ENCODE peak calls at places on chromosome 4, in four cellular contexts. A is cardiac muscle cell; J is frontal cortex; D is CD8-positive, alpha-beta T cell. R is an unnamed sample.

GRCh38 chr4:76984788-76985211 is 35.2 kb downstream of the SEPTIN11 start:
- DNase-seq in A (peak; percentile 99), J (peak; percentile 28), D (no peak), R (no peak)

GRCh38 chr4:30815685-30816084 is 95.5 kb downstream of the PCDH7 start:
- DNase-seq in A (no peak), J (no peak), D (no peak), R (no peak)

GRCh38 chr4:53321151-53321987 is 44.5 kb downstream of the SCFD2 start:
- DNase-seq in A (peak; percentile 78), J (no peak), D (no peak), R (no peak)

GRCh38 chr4:67565284-67565683 is 6.8 kb downstream of the STAP1 start:
- DNase-seq in A (peak; percentile 70), J (no peak), D (no peak), R (no peak)

GRCh38 chr4:101018836-101019235 is 328.5 kb downstream of the PPP3CA start:
- DNase-seq in A (no peak), J (no peak), D (no peak), R (no peak)

GRCh38 chr4:5751918-5752802 is 41.2 kb downstream of the EVC start:
- DNase-seq in A (peak; percentile 47), J (no peak), D (no peak), R (no peak)

GRCh38 chr4:34323549-34324325 is 1920.6 kb downstream of the ARAP2 start:
- DNase-seq in A (peak; percentile 67), J (no peak), D (no peak), R (no peak)

GRCh38 chr4:112973897-112974296 is 75.6 kb upstream of the ANK2 start:
- DNase-seq in A (no peak), J (no peak), D (no peak), R (peak; percentile 37)

GRCh38 chr4:770022-770421 is 55.9 kb downstream of the CPLX1 start:
- DNase-seq in A (no peak), J (no peak), D (no peak), R (no peak)

GRCh38 chr4:137226900-137227299 is 305.4 kb downstream of the PCDH18 start:
- DNase-seq in A (peak; percentile 19), J (no peak), D (no peak), R (no peak)

GRCh38 chr4:14896656-14897175 is 105.6 kb upstream of the CPEB2 start:
- DNase-seq in A (no peak), J (no peak), D (no peak), R (no peak)

GRCh38 chr4:84965558-84966381 is 720 bp downstream of the WDFY3 start:
- DNase-seq in A (peak; percentile 42), J (peak; percentile 69), D (no peak), R (no peak)

GRCh38 chr4:80128941-80129340 is 55.9 kb upstream of the ANTXR2 start:
- DNase-seq in A (no peak), J (no peak), D (no peak), R (no peak)

GRCh38 chr4:145546556-145546955 is 64.9 kb downstream of the SMAD1 start:
- DNase-seq in A (no peak), J (no peak), D (no peak), R (no peak)

GRCh38 chr4:53541577-53542206 is 49.6 kb downstream of the LNX1 start:
- DNase-seq in A (peak; percentile 88), J (no peak), D (no peak), R (peak; percentile 8)

GRCh38 chr4:84855774-84856173 is 110.7 kb downstream of the WDFY3 start:
- DNase-seq in A (no peak), J (peak; percentile 16), D (no peak), R (no peak)

GRCh38 chr4:41537267-41537890 is 578 bp upstream of the LIMCH1 start:
- DNase-seq in A (no peak), J (no peak), D (no peak), R (no peak)

GRCh38 chr4:123017636-123018390 is 95.4 kb upstream of the NUDT6 start:
- DNase-seq in A (peak; percentile 52), J (no peak), D (no peak), R (no peak)

R was measured in NCI-H1436 treated with DMSO at 0.1 percent for 48 hours.